ENCODE peak calls at places on chromosomes 4 and X, in six cellular contexts. B, F, W, Y, Z and A are unnamed samples.

GRCh38 chr4:7665321-7665720 is 230.6 kb upstream of the PSAPL1 start:
- DNase-seq in B (no peak), F (no peak), W (no peak), Y (no peak), Z (no peak), A (no peak)

GRCh38 chrX:71366674-71367256 is 608 bp downstream of the TAF1 start:
- DNase-seq in B (peak), F (no peak), W (peak), Y (no peak), Z (peak), A (peak)

GRCh38 chr4:107453231-107453630 is 266.8 kb downstream of the PAPSS1 start:
- DNase-seq in B (no peak), F (no peak), W (no peak), Y (no peak), Z (no peak), A (no peak)

GRCh38 chrX:108139303-108139702 is 47.7 kb downstream of the ATG4A start:
- DNase-seq in B (no peak), F (no peak), W (no peak), Y (no peak), Z (no peak), A (peak)

GRCh38 chr4:112181358-112182000 is 36.2 kb downstream of the FAM241A start:
- DNase-seq in B (no peak), F (no peak), W (no peak), Y (no peak), Z (no peak), A (no peak)

GRCh38 chrX:40266490-40267333 is 169.0 kb upstream of the BCOR start:
- DNase-seq in B (peak), F (peak), W (peak), Y (peak), Z (peak), A (peak)

GRCh38 chr4:183397741-183398297 is 46.6 kb upstream of the CDKN2AIP start:
- DNase-seq in B (no peak), F (no peak), W (no peak), Y (no peak), Z (no peak), A (no peak)

GRCh38 chr4:186134254-186134653 is 29.8 kb downstream of the FAM149A start:
- DNase-seq in B (no peak), F (no peak), W (no peak), Y (no peak), Z (no peak), A (no peak)

GRCh38 chr4:1409806-1410425 is 3.7 kb upstream of the NKX1-1 start:
- DNase-seq in B (no peak), F (no peak), W (no peak), Y (no peak), Z (no peak), A (no peak)

GRCh38 chr4:36392916-36393315 is 111.5 kb downstream of the DTHD1 start:
- DNase-seq in B (no peak), F (no peak), W (no peak), Y (no peak), Z (no peak), A (no peak)

GRCh38 chr4:14446311-14446710 is 556.0 kb upstream of the CPEB2 start:
- DNase-seq in B (peak), F (no peak), W (no peak), Y (no peak), Z (no peak), A (no peak)

GRCh38 chrX:104566921-104567501 is 1.0 kb downstream of the IL1RAPL2 start:
- DNase-seq in B (no peak), F (no peak), W (peak), Y (no peak), Z (peak), A (peak)

GRCh38 chrX:149365061-149365460 is 140.0 kb downstream of the IDS start:
- DNase-seq in B (no peak), F (no peak), W (peak), Y (no peak), Z (no peak), A (peak)

GRCh38 chr4:15702941-15703403 is at the start of gene BST1:
- DNase-seq in B (peak), F (no peak), W (no peak), Y (peak), Z (no peak), A (no peak)

GRCh38 chr4:174996079-174996478 is 77.9 kb downstream of the ADAM29 start:
- DNase-seq in B (no peak), F (no peak), W (no peak), Y (no peak), Z (no peak), A (no peak)

GRCh38 chrX:51408462-51408861 is 75.8 kb downstream of the NUDT10 start:
- DNase-seq in B (no peak), F (no peak), W (no peak), Y (no peak), Z (no peak), A (no peak)

GRCh38 chr4:38948551-38948950 is 80.9 kb downstream of the FAM114A1 start:
- DNase-seq in B (peak), F (no peak), W (peak), Y (peak), Z (no peak), A (peak)

GRCh38 chr4:19194672-19195071 is 1057.0 kb upstream of the SLIT2 start:
- DNase-seq in B (no peak), F (no peak), W (no peak), Y (no peak), Z (no peak), A (peak)

DNA sequence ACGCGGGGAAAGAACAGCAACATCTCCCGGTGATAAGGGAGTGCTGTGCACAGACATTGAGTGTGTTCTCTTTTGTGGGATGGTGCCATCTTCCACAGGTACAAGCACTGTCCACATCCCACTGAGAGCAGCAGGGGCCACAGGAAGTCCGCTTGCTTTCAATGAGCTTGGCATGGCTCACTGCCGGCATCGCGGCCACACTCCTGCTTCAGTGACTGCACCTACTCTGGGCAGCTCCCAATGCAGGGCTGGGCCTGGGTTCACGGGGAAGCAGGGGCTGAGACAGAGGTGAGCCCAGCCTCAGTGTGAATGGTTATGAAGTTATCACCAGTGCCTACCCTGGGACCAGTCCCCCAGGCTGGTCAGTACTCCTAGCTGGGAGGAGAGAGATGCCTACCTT is 99.1 kb downstream of the MGST2 start:
- DNase-seq in B (no peak), F (no peak), W (no peak), Y (no peak), Z (no peak), A (no peak)
- H3K4me2 ChIP-seq in B (no peak), F (no peak), W (no peak), Y (no peak), Z (no peak), A (no peak)

DNA sequence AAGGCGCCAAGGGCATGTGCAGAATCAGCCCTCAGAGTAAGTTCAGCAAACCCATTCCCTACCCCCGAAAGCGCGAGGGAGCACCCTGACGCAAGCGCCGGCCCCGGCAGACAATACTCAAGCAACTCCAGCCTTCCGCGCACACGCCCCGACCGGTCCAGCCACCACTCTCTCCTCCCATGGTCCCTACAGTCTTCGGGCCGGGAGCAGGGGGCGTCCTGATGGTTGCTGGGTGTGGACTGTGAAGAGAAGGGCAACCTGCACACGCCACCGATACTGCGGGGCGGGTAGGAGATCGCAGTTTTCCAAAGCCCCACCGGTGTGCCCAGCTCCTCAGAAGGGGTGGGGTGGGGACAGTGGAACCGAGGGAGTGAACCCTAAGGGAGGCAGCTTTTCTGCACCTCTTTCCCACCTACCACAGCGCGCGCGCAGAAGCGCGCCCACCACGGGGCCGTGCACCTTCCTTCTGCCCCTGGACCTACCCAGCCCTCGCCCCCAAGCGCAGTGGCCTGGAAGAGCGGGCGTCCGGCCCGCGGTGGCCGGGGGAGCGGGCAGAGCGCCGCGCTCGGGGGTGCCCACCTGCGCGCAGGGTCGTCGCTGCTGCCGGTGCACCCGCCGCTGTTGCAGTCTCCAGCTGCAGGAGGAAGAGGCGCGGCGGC is 650.2 kb upstream of the DIPK2B start:
- DNase-seq in B (peak), F (no peak), W (peak), Y (no peak), Z (peak), A (peak)
- H2BK5ac ChIP-seq in B (peak), F (peak), W (no peak), Y (peak), Z (peak), A (peak)

GRCh38 chr4:41575207-41575606 is 37.2 kb downstream of the LIMCH1 start:
- DNase-seq in B (no peak), F (no peak), W (no peak), Y (peak), Z (no peak), A (no peak)

GRCh38 chr4:41579556-41579955 is 41.6 kb downstream of the LIMCH1 start:
- DNase-seq in B (no peak), F (no peak), W (no peak), Y (no peak), Z (no peak), A (no peak)

GRCh38 chr4:41579043-41579442 is 41.1 kb downstream of the LIMCH1 start:
- DNase-seq in B (no peak), F (no peak), W (no peak), Y (no peak), Z (no peak), A (no peak)

GRCh38 chr4:41575665-41576064 is 37.7 kb downstream of the LIMCH1 start:
- DNase-seq in B (no peak), F (no peak), W (no peak), Y (no peak), Z (no peak), A (no peak)

GRCh38 chr4:41580007-41580406 is 42.0 kb downstream of the LIMCH1 start:
- DNase-seq in B (no peak), F (no peak), W (no peak), Y (no peak), Z (no peak), A (no peak)
- H3K4me3 ChIP-seq in B (no peak), F (no peak), W (no peak), Y (no peak), Z (no peak), A (no peak)

GRCh38 chr4:143253156-143253555 is 68.4 kb downstream of the USP38 start:
- DNase-seq in B (no peak), F (no peak), W (no peak), Y (no peak), Z (no peak), A (no peak)

GRCh38 chr4:143251348-143251747 is 66.6 kb downstream of the USP38 start:
- DNase-seq in B (no peak), F (no peak), W (no peak), Y (no peak), Z (no peak), A (no peak)

GRCh38 chr4:143250617-143251016 is 65.9 kb downstream of the USP38 start:
- DNase-seq in B (no peak), F (no peak), W (no peak), Y (no peak), Z (no peak), A (no peak)

GRCh38 chr4:143251781-143252180 is 67.1 kb downstream of the USP38 start:
- DNase-seq in B (peak), F (no peak), W (no peak), Y (no peak), Z (no peak), A (no peak)

DNA sequence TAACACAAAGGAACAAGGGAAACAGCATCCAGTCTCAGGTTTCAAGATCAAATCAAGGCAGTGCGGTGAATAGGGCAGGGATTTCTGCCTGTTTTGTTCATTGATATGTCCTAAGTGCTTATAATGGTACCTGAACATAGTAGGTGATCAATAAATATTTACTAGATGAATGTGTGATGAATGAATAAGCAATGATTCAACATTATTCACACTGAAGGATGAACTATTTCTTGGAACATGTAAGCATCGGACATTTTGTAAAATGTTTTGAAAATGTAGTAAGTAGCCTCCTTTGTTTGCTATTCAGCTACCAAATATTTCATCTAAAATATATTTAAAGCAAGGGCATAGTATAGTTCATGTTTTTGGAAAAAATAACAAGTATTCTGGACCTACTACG is 67.8 kb downstream of the USP38 start:
- DNase-seq in B (no peak), F (no peak), W (no peak), Y (no peak), Z (no peak), A (no peak)
- H3K4me2 ChIP-seq in B (no peak), F (no peak), W (no peak), Y (no peak), Z (no peak), A (no peak)